ENCODE peak calls at places on chromosomes 6 and 20, in eight cellular contexts. T, Y, F, P, N, C, J and O are unnamed samples.
A peak's percentile ranks its signal among the peaks of the same experiment; 100 is the strongest.

GRCh38 chr6:146887447-146888077 is 288.8 kb downstream of the ADGB start:
- DNase-seq in T (no peak), Y (no peak), F (peak; percentile 30), P (no peak), N (no peak), C (no peak), J (peak; percentile 60), O (no peak)

GRCh38 chr20:48294942-48295341 is 509.7 kb upstream of the SULF2 start:
- DNase-seq in T (no peak), Y (no peak), F (no peak), P (no peak), N (no peak), C (no peak), J (no peak), O (no peak)

GRCh38 chr6:169409742-169410312 is 156.2 kb upstream of the THBS2 start:
- DNase-seq in T (no peak), Y (no peak), F (no peak), P (no peak), N (no peak), C (no peak), J (peak; percentile 76), O (no peak)

GRCh38 chr6:107264357-107264831 is 149.1 kb upstream of the BEND3 start:
- DNase-seq in T (peak; percentile 73), Y (no peak), F (no peak), P (no peak), N (no peak), C (no peak), J (peak; percentile 18), O (no peak)

GRCh38 chr6:131813991-131814390 is 6.2 kb downstream of the ENPP1 start:
- DNase-seq in T (no peak), Y (no peak), F (no peak), P (no peak), N (no peak), C (no peak), J (no peak), O (no peak)

GRCh38 chr20:63149531-63150207 is 66.3 kb downstream of the YTHDF1 start:
- DNase-seq in T (no peak), Y (no peak), F (no peak), P (no peak), N (no peak), C (no peak), J (peak; percentile 63), O (no peak)

GRCh38 chr20:47847882-47848485 is 62.7 kb upstream of the SULF2 start:
- DNase-seq in T (no peak), Y (no peak), F (peak; percentile 29), P (no peak), N (no peak), C (no peak), J (no peak), O (no peak)

GRCh38 chr6:292506-293184 is 358 bp downstream of the DUSP22 start:
- DNase-seq in T (no peak), Y (peak; percentile 75), F (no peak), P (peak; percentile 83), N (peak; percentile 79), C (no peak), J (peak; percentile 91), O (peak; percentile 78)

GRCh38 chr20:62921119-62921687 is 5.1 kb downstream of the DIDO1 start:
- DNase-seq in T (peak; percentile 36), Y (peak; percentile 73), F (peak; percentile 41), P (no peak), N (peak; percentile 82), C (no peak), J (peak; percentile 62), O (peak; percentile 73)

GRCh38 chr6:73566954-73567591 is 46.2 kb upstream of the EEF1A1 start:
- DNase-seq in T (no peak), Y (peak; percentile 61), F (no peak), P (peak; percentile 62), N (no peak), C (no peak), J (peak; percentile 85), O (no peak)

GRCh38 chr20:46230811-46231282 is 77.5 kb downstream of the CDH22 start:
- DNase-seq in T (no peak), Y (no peak), F (peak; percentile 30), P (no peak), N (no peak), C (no peak), J (peak; percentile 71), O (peak; percentile 57)

GRCh38 chr20:4283011-4283410 is 267.7 kb upstream of the RNF24 start:
- DNase-seq in T (no peak), Y (no peak), F (no peak), P (no peak), N (no peak), C (no peak), J (no peak), O (no peak)

GRCh38 chr6:25279748-25280616 is 808 bp downstream of the CARMIL1 start:
- DNase-seq in T (no peak), Y (no peak), F (no peak), P (peak; percentile 61), N (peak; percentile 24), C (no peak), J (no peak), O (peak; percentile 46)

GRCh38 chr6:32937230-32937633 is 3.6 kb downstream of the HLA-DMB start:
- DNase-seq in T (no peak), Y (no peak), F (no peak), P (no peak), N (no peak), C (peak; percentile 15), J (peak; percentile 53), O (no peak)

GRCh38 chr6:122471107-122472021 is at the start of gene SERINC1:
- DNase-seq in T (peak; percentile 97), Y (peak; percentile 95), F (peak; percentile 92), P (peak; percentile 95), N (peak; percentile 88), C (peak; percentile 98), J (peak; percentile 93), O (peak; percentile 98)

GRCh38 chr6:81130969-81131368 is 621.5 kb downstream of the TENT5A start:
- DNase-seq in T (no peak), Y (no peak), F (no peak), P (no peak), N (no peak), C (no peak), J (peak; percentile 43), O (no peak)

GRCh38 chr6:132569170-132569569 is 952 bp upstream of the TAAR6 start:
- DNase-seq in T (no peak), Y (no peak), F (no peak), P (no peak), N (no peak), C (peak; percentile 75), J (no peak), O (no peak)

GRCh38 chr20:43959079-43959919 is 44.6 kb downstream of the TOX2 start:
- DNase-seq in T (peak; percentile 89), Y (no peak), F (no peak), P (no peak), N (no peak), C (no peak), J (peak; percentile 56), O (peak; percentile 30)

GRCh38 chr6:80331522-80331921 is 225.1 kb downstream of the BCKDHB start:
- DNase-seq in T (peak; percentile 41), Y (no peak), F (peak; percentile 68), P (no peak), N (no peak), C (no peak), J (no peak), O (no peak)

GRCh38 chr6:154482858-154483257 is 27.6 kb downstream of the CNKSR3 start:
- DNase-seq in T (no peak), Y (no peak), F (no peak), P (no peak), N (no peak), C (no peak), J (no peak), O (no peak)

GRCh38 chr6:19268117-19268516 is 569.1 kb upstream of the ID4 start:
- DNase-seq in T (no peak), Y (no peak), F (no peak), P (no peak), N (no peak), C (no peak), J (no peak), O (no peak)

GRCh38 chr6:85372188-85372914 is 77.5 kb upstream of the NT5E start:
- DNase-seq in T (no peak), Y (no peak), F (no peak), P (no peak), N (no peak), C (no peak), J (peak; percentile 12), O (no peak)

GRCh38 chr6:68226460-68226859 is 408.6 kb upstream of the ADGRB3 start:
- DNase-seq in T (no peak), Y (no peak), F (no peak), P (no peak), N (no peak), C (peak; percentile 19), J (peak; percentile 34), O (peak; percentile 19)

GRCh38 chr6:110140650-110141049 is 38.8 kb downstream of the WASF1 start:
- DNase-seq in T (no peak), Y (no peak), F (no peak), P (no peak), N (no peak), C (no peak), J (no peak), O (no peak)

GRCh38 chr6:6224933-6225486 is 95.5 kb downstream of the F13A1 start:
- DNase-seq in T (no peak), Y (no peak), F (no peak), P (no peak), N (no peak), C (no peak), J (no peak), O (no peak)

GRCh38 chr6:16292432-16292831 is 54.0 kb downstream of the GMPR start:
- DNase-seq in T (no peak), Y (no peak), F (peak; percentile 62), P (no peak), N (no peak), C (no peak), J (no peak), O (no peak)

GRCh38 chr6:143589162-143589561 is 77.6 kb upstream of the FUCA2 start:
- DNase-seq in T (no peak), Y (no peak), F (no peak), P (no peak), N (no peak), C (no peak), J (no peak), O (no peak)

GRCh38 chr6:157896931-157897330 is 73.9 kb downstream of the SNX9 start:
- DNase-seq in T (no peak), Y (no peak), F (no peak), P (no peak), N (no peak), C (no peak), J (no peak), O (no peak)

GRCh38 chr6:166541876-166542579 is 44.5 kb downstream of the RAMACL start:
- DNase-seq in T (no peak), Y (no peak), F (no peak), P (no peak), N (no peak), C (no peak), J (no peak), O (no peak)

GRCh38 chr20:38208088-38208487 is 43.0 kb upstream of the TGM2 start:
- DNase-seq in T (no peak), Y (no peak), F (no peak), P (no peak), N (no peak), C (no peak), J (no peak), O (no peak)

GRCh38 chr20:37827605-37828004 is 75.3 kb upstream of the VSTM2L start:
- DNase-seq in T (no peak), Y (no peak), F (no peak), P (no peak), N (no peak), C (no peak), J (no peak), O (no peak)

GRCh38 chr6:167778497-167779122 is 48.1 kb upstream of the AFDN start:
- DNase-seq in T (no peak), Y (no peak), F (no peak), P (no peak), N (no peak), C (no peak), J (no peak), O (no peak)

GRCh38 chr6:142331601-142332000 is 29.8 kb downstream of the ADGRG6 start:
- DNase-seq in T (no peak), Y (no peak), F (no peak), P (no peak), N (no peak), C (no peak), J (no peak), O (no peak)

GRCh38 chr6:98539669-98540207 is 294.6 kb upstream of the POU3F2 start:
- DNase-seq in T (no peak), Y (no peak), F (no peak), P (no peak), N (no peak), C (no peak), J (no peak), O (no peak)